ENCODE peak calls at places on chromosomes 2 and 18, in five cellular contexts. One of them, this sample, is unnamed.

GRCh38 chr2:16093639-16094447 is 153.5 kb downstream of the MYCN start:
- DNase-seq in cardiac fibroblast: no peak
- DNase-seq in NCI-H1105 treated with DMSO at 0.1 percent for 48 hours: peak
- DNase-seq in activated CD8-positive, alpha-beta memory T cell treated with anti-CD3 and anti-CD28 coated beads for 48 hours: no peak
- DNase-seq in endothelial cell: no peak
- DNase-seq in this sample: peak

GRCh38 chr2:195706161-195706900 is 49.3 kb downstream of the SLC39A10 start:
- DNase-seq in NCI-H1105 treated with DMSO at 0.1 percent for 48 hours: no peak
- DNase-seq in cardiac fibroblast: peak
- DNase-seq in activated CD8-positive, alpha-beta memory T cell treated with anti-CD3 and anti-CD28 coated beads for 48 hours: no peak
- DNase-seq in endothelial cell: no peak
- DNase-seq in this sample: no peak

GRCh38 chr2:62195421-62196277 is at the start of gene B3GNT2:
- DNase-seq in activated CD8-positive, alpha-beta memory T cell treated with anti-CD3 and anti-CD28 coated beads for 48 hours: peak
- DNase-seq in NCI-H1105 treated with DMSO at 0.1 percent for 48 hours: peak
- DNase-seq in cardiac fibroblast: peak
- DNase-seq in endothelial cell: peak
- DNase-seq in this sample: peak

GRCh38 chr18:41128126-41128525 is 826.9 kb upstream of the PIK3C3 start:
- DNase-seq in endothelial cell: no peak
- DNase-seq in NCI-H1105 treated with DMSO at 0.1 percent for 48 hours: no peak
- DNase-seq in activated CD8-positive, alpha-beta memory T cell treated with anti-CD3 and anti-CD28 coated beads for 48 hours: no peak
- DNase-seq in cardiac fibroblast: peak
- DNase-seq in this sample: no peak

GRCh38 chr18:59846814-59847490 is 52.8 kb upstream of the PMAIP1 start:
- DNase-seq in activated CD8-positive, alpha-beta memory T cell treated with anti-CD3 and anti-CD28 coated beads for 48 hours: no peak
- DNase-seq in NCI-H1105 treated with DMSO at 0.1 percent for 48 hours: no peak
- DNase-seq in endothelial cell: no peak
- DNase-seq in cardiac fibroblast: peak
- DNase-seq in this sample: peak

GRCh38 chr2:28587526-28588230 is 91.8 kb downstream of the PLB1 start:
- DNase-seq in endothelial cell: no peak
- DNase-seq in activated CD8-positive, alpha-beta memory T cell treated with anti-CD3 and anti-CD28 coated beads for 48 hours: no peak
- DNase-seq in NCI-H1105 treated with DMSO at 0.1 percent for 48 hours: no peak
- DNase-seq in cardiac fibroblast: peak
- DNase-seq in this sample: no peak

GRCh38 chr2:236731767-236732580 is 162.3 kb downstream of the ACKR3 start:
- DNase-seq in endothelial cell: no peak
- DNase-seq in cardiac fibroblast: peak
- DNase-seq in activated CD8-positive, alpha-beta memory T cell treated with anti-CD3 and anti-CD28 coated beads for 48 hours: no peak
- DNase-seq in NCI-H1105 treated with DMSO at 0.1 percent for 48 hours: no peak
- DNase-seq in this sample: no peak

GRCh38 chr2:16062471-16063250 is 122.3 kb downstream of the MYCN start:
- DNase-seq in cardiac fibroblast: no peak
- DNase-seq in activated CD8-positive, alpha-beta memory T cell treated with anti-CD3 and anti-CD28 coated beads for 48 hours: no peak
- DNase-seq in NCI-H1105 treated with DMSO at 0.1 percent for 48 hours: no peak
- DNase-seq in endothelial cell: no peak
- DNase-seq in this sample: no peak

GRCh38 chr2:176177580-176178270 is 10.7 kb upstream of the HOXD1 start:
- DNase-seq in NCI-H1105 treated with DMSO at 0.1 percent for 48 hours: no peak
- DNase-seq in cardiac fibroblast: no peak
- DNase-seq in activated CD8-positive, alpha-beta memory T cell treated with anti-CD3 and anti-CD28 coated beads for 48 hours: no peak
- DNase-seq in endothelial cell: no peak
- DNase-seq in this sample: no peak

GRCh38 chr2:66957677-66958076 is 439.5 kb upstream of the ETAA1 start:
- DNase-seq in NCI-H1105 treated with DMSO at 0.1 percent for 48 hours: no peak
- DNase-seq in cardiac fibroblast: no peak
- DNase-seq in activated CD8-positive, alpha-beta memory T cell treated with anti-CD3 and anti-CD28 coated beads for 48 hours: no peak
- DNase-seq in endothelial cell: no peak
- DNase-seq in this sample: no peak

GRCh38 chr2:7193457-7193856 is 276.2 kb downstream of the RNF144A start:
- DNase-seq in activated CD8-positive, alpha-beta memory T cell treated with anti-CD3 and anti-CD28 coated beads for 48 hours: no peak
- DNase-seq in endothelial cell: no peak
- DNase-seq in NCI-H1105 treated with DMSO at 0.1 percent for 48 hours: no peak
- DNase-seq in cardiac fibroblast: no peak
- DNase-seq in this sample: no peak

GRCh38 chr18:13288509-13289138 is 70.1 kb downstream of the LDLRAD4 start:
- DNase-seq in NCI-H1105 treated with DMSO at 0.1 percent for 48 hours: no peak
- DNase-seq in cardiac fibroblast: no peak
- DNase-seq in endothelial cell: no peak
- DNase-seq in activated CD8-positive, alpha-beta memory T cell treated with anti-CD3 and anti-CD28 coated beads for 48 hours: no peak
- DNase-seq in this sample: no peak

GRCh38 chr2:99085400-99085799 is 56.1 kb upstream of the C2orf15 start:
- DNase-seq in NCI-H1105 treated with DMSO at 0.1 percent for 48 hours: no peak
- DNase-seq in cardiac fibroblast: peak
- DNase-seq in activated CD8-positive, alpha-beta memory T cell treated with anti-CD3 and anti-CD28 coated beads for 48 hours: no peak
- DNase-seq in endothelial cell: no peak
- DNase-seq in this sample: no peak

GRCh38 chr18:13018379-13018778 is 27.2 kb downstream of the CEP192 start:
- DNase-seq in cardiac fibroblast: no peak
- DNase-seq in NCI-H1105 treated with DMSO at 0.1 percent for 48 hours: no peak
- DNase-seq in activated CD8-positive, alpha-beta memory T cell treated with anti-CD3 and anti-CD28 coated beads for 48 hours: no peak
- DNase-seq in endothelial cell: no peak
- DNase-seq in this sample: no peak

GRCh38 chr18:26806224-26806623 is 59.3 kb downstream of the AQP4 start:
- DNase-seq in endothelial cell: no peak
- DNase-seq in cardiac fibroblast: no peak
- DNase-seq in activated CD8-positive, alpha-beta memory T cell treated with anti-CD3 and anti-CD28 coated beads for 48 hours: no peak
- DNase-seq in NCI-H1105 treated with DMSO at 0.1 percent for 48 hours: no peak
- DNase-seq in this sample: no peak

GRCh38 chr2:24762518-24762917 is 30.7 kb downstream of the PTRHD1 start:
- DNase-seq in endothelial cell: no peak
- DNase-seq in cardiac fibroblast: no peak
- DNase-seq in NCI-H1105 treated with DMSO at 0.1 percent for 48 hours: no peak
- DNase-seq in activated CD8-positive, alpha-beta memory T cell treated with anti-CD3 and anti-CD28 coated beads for 48 hours: no peak
- DNase-seq in this sample: no peak

This sample was measured in small intestine.